ENCODE peak calls at places on chromosomes 1 and 21, in nine cellular contexts. One of them, this sample, is unnamed.
A peak's percentile ranks its signal among the peaks of the same experiment; 100 is the strongest.

GRCh38 chr21:45959182-45959581 is 22.4 kb upstream of the COL6A1 start:
- DNase-seq in colonic mucosa: no peak
- DNase-seq in ovary: no peak
- DNase-seq in CD8-positive, alpha-beta T cell: no peak
- DNase-seq in PC-3: no peak
- DNase-seq in heart right ventricle: no peak
- DNase-seq in mesendoderm: no peak
- DNase-seq in endothelial cell of umbilical vein: no peak
- DNase-seq in cardiac muscle cell: no peak
- DNase-seq in this sample: no peak

GRCh38 chr1:229107302-229107815 is 163.6 kb upstream of the RAB4A start:
- DNase-seq in ovary: no peak
- DNase-seq in cardiac muscle cell: no peak
- DNase-seq in PC-3: no peak
- DNase-seq in endothelial cell of umbilical vein: no peak
- DNase-seq in colonic mucosa: no peak
- DNase-seq in CD8-positive, alpha-beta T cell: no peak
- DNase-seq in mesendoderm: no peak
- DNase-seq in heart right ventricle: no peak
- DNase-seq in this sample: no peak

GRCh38 chr1:240804475-240804874 is 192.5 kb upstream of the GREM2 start:
- DNase-seq in heart right ventricle: no peak
- DNase-seq in endothelial cell of umbilical vein: peak; percentile 22
- DNase-seq in ovary: no peak
- DNase-seq in PC-3: no peak
- DNase-seq in mesendoderm: no peak
- DNase-seq in CD8-positive, alpha-beta T cell: no peak
- DNase-seq in colonic mucosa: no peak
- DNase-seq in cardiac muscle cell: peak; percentile 53
- DNase-seq in this sample: no peak

GRCh38 chr1:226029568-226030225 is 30.6 kb upstream of the SDE2 start:
- DNase-seq in mesendoderm: no peak
- DNase-seq in ovary: no peak
- DNase-seq in cardiac muscle cell: no peak
- DNase-seq in PC-3: no peak
- DNase-seq in CD8-positive, alpha-beta T cell: no peak
- DNase-seq in heart right ventricle: no peak
- DNase-seq in colonic mucosa: peak; percentile 42
- DNase-seq in endothelial cell of umbilical vein: no peak
- DNase-seq in this sample: no peak

GRCh38 chr1:16117369-16117768 is 38.5 kb downstream of the EPHA2 start:
- DNase-seq in mesendoderm: no peak
- DNase-seq in PC-3: no peak
- DNase-seq in heart right ventricle: no peak
- DNase-seq in CD8-positive, alpha-beta T cell: no peak
- DNase-seq in colonic mucosa: no peak
- DNase-seq in cardiac muscle cell: peak; percentile 34
- DNase-seq in ovary: no peak
- DNase-seq in endothelial cell of umbilical vein: no peak
- DNase-seq in this sample: no peak

GRCh38 chr1:67883069-67883468 is 49.8 kb upstream of the GNG12 start:
- DNase-seq in endothelial cell of umbilical vein: peak; percentile 81
- DNase-seq in colonic mucosa: no peak
- DNase-seq in heart right ventricle: no peak
- DNase-seq in CD8-positive, alpha-beta T cell: no peak
- DNase-seq in ovary: no peak
- DNase-seq in mesendoderm: no peak
- DNase-seq in cardiac muscle cell: peak; percentile 56
- DNase-seq in PC-3: peak; percentile 91
- DNase-seq in this sample: no peak

GRCh38 chr1:112866151-112866550 is 89.8 kb downstream of the SLC16A1 start:
- DNase-seq in ovary: no peak
- DNase-seq in CD8-positive, alpha-beta T cell: no peak
- DNase-seq in cardiac muscle cell: peak; percentile 59
- DNase-seq in heart right ventricle: no peak
- DNase-seq in mesendoderm: peak; percentile 82
- DNase-seq in colonic mucosa: no peak
- DNase-seq in PC-3: peak; percentile 93
- DNase-seq in endothelial cell of umbilical vein: peak; percentile 94
- DNase-seq in this sample: no peak

GRCh38 chr1:43293896-43294760 is 6.7 kb upstream of the TIE1 start:
- DNase-seq in cardiac muscle cell: peak; percentile 38
- DNase-seq in endothelial cell of umbilical vein: peak; percentile 82
- DNase-seq in ovary: no peak
- DNase-seq in PC-3: peak; percentile 58
- DNase-seq in mesendoderm: peak; percentile 78
- DNase-seq in CD8-positive, alpha-beta T cell: no peak
- DNase-seq in heart right ventricle: no peak
- DNase-seq in colonic mucosa: peak; percentile 78
- DNase-seq in this sample: peak; percentile 86

GRCh38 chr21:44520326-44521300 is 19.4 kb downstream of the KRTAP10-1 start:
- DNase-seq in heart right ventricle: no peak
- DNase-seq in colonic mucosa: no peak
- DNase-seq in cardiac muscle cell: no peak
- DNase-seq in PC-3: no peak
- DNase-seq in CD8-positive, alpha-beta T cell: no peak
- DNase-seq in mesendoderm: peak; percentile 48
- DNase-seq in ovary: no peak
- DNase-seq in endothelial cell of umbilical vein: no peak
- DNase-seq in this sample: no peak

GRCh38 chr1:210438928-210439841 is 110.5 kb downstream of the HHAT start:
- DNase-seq in CD8-positive, alpha-beta T cell: no peak
- DNase-seq in ovary: no peak
- DNase-seq in mesendoderm: peak; percentile 92
- DNase-seq in endothelial cell of umbilical vein: peak; percentile 34
- DNase-seq in colonic mucosa: no peak
- DNase-seq in PC-3: peak; percentile 76
- DNase-seq in cardiac muscle cell: peak; percentile 16
- DNase-seq in heart right ventricle: no peak
- DNase-seq in this sample: no peak
- H3K27ac ChIP-seq in CD8-positive, alpha-beta T cell: no peak overlapping the region
- H3K27ac ChIP-seq in ovary: no peak overlapping the region
- H3K27ac ChIP-seq in mesendoderm: peak overlapping the region; percentile 33
- H3K27ac ChIP-seq in endothelial cell of umbilical vein: peak overlapping the region; percentile 67
- H3K27ac ChIP-seq in colonic mucosa: no peak overlapping the region
- H3K27ac ChIP-seq in PC-3: no peak overlapping the region
- H3K27ac ChIP-seq in cardiac muscle cell: no peak overlapping the region
- H3K27ac ChIP-seq in heart right ventricle: no peak overlapping the region
- H3K27ac ChIP-seq in this sample: no peak overlapping the region

DNA sequence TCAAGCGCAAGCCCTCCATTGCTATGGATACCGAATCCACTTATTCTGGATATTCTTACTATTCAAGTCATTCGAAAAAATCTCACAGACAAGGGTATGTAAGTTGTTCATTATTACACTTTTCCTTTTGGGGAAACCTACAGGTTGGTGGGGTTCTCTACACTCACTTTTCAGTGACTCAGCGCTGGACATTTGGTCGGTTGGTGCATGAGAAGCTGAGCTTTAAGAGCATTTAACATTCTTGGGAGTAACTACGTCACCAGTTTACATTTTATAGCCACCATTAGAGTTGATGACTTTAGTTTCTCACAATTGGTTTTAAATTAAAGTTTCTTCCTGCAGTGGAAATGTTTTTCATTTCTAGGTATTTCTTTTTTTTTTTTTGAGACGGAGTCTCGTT is 9.6 kb downstream of the VANGL1 start:
- DNase-seq in PC-3: no peak
- DNase-seq in cardiac muscle cell: no peak
- DNase-seq in heart right ventricle: no peak
- DNase-seq in ovary: no peak
- DNase-seq in CD8-positive, alpha-beta T cell: no peak
- DNase-seq in endothelial cell of umbilical vein: no peak
- DNase-seq in colonic mucosa: no peak
- DNase-seq in mesendoderm: no peak
- DNase-seq in this sample: no peak
- H3K4me1 ChIP-seq in PC-3: peaks cover 9% of the 10 kb centered on the region
- H3K4me1 ChIP-seq in cardiac muscle cell: peaks cover 48% of the 10 kb centered on the region
- H3K4me1 ChIP-seq in heart right ventricle: peaks cover 33% of the 10 kb centered on the region
- H3K4me1 ChIP-seq in ovary: peaks cover 13% of the 10 kb centered on the region
- H3K4me1 ChIP-seq in CD8-positive, alpha-beta T cell: peaks cover 3% of the 10 kb centered on the region
- H3K4me1 ChIP-seq in endothelial cell of umbilical vein: peaks cover 31% of the 10 kb centered on the region
- H3K4me1 ChIP-seq in colonic mucosa: peaks cover 21% of the 10 kb centered on the region
- H3K4me1 ChIP-seq in mesendoderm: peaks cover 45% of the 10 kb centered on the region
- H3K4me1 ChIP-seq in this sample: peaks cover 4% of the 10 kb centered on the region

GRCh38 chr21:38083534-38083933 is 167.3 kb upstream of the KCNJ6 start:
- DNase-seq in endothelial cell of umbilical vein: no peak
- DNase-seq in ovary: no peak
- DNase-seq in CD8-positive, alpha-beta T cell: no peak
- DNase-seq in mesendoderm: no peak
- DNase-seq in PC-3: no peak
- DNase-seq in heart right ventricle: no peak
- DNase-seq in cardiac muscle cell: no peak
- DNase-seq in colonic mucosa: no peak
- DNase-seq in this sample: no peak

GRCh38 chr21:38086580-38086979 is 170.2 kb upstream of the KCNJ15 start:
- DNase-seq in CD8-positive, alpha-beta T cell: no peak
- DNase-seq in cardiac muscle cell: no peak
- DNase-seq in mesendoderm: no peak
- DNase-seq in colonic mucosa: no peak
- DNase-seq in endothelial cell of umbilical vein: no peak
- DNase-seq in PC-3: no peak
- DNase-seq in heart right ventricle: no peak
- DNase-seq in ovary: no peak
- DNase-seq in this sample: no peak

GRCh38 chr21:38092033-38092432 is 164.8 kb upstream of the KCNJ15 start:
- DNase-seq in heart right ventricle: no peak
- DNase-seq in endothelial cell of umbilical vein: no peak
- DNase-seq in colonic mucosa: no peak
- DNase-seq in mesendoderm: no peak
- DNase-seq in CD8-positive, alpha-beta T cell: no peak
- DNase-seq in cardiac muscle cell: no peak
- DNase-seq in ovary: no peak
- DNase-seq in PC-3: no peak
- DNase-seq in this sample: no peak

GRCh38 chr21:38089763-38090046 is 167.1 kb upstream of the KCNJ15 start:
- DNase-seq in heart right ventricle: no peak
- DNase-seq in PC-3: no peak
- DNase-seq in cardiac muscle cell: no peak
- DNase-seq in colonic mucosa: no peak
- DNase-seq in mesendoderm: no peak
- DNase-seq in ovary: no peak
- DNase-seq in CD8-positive, alpha-beta T cell: no peak
- DNase-seq in endothelial cell of umbilical vein: no peak
- DNase-seq in this sample: no peak

DNA sequence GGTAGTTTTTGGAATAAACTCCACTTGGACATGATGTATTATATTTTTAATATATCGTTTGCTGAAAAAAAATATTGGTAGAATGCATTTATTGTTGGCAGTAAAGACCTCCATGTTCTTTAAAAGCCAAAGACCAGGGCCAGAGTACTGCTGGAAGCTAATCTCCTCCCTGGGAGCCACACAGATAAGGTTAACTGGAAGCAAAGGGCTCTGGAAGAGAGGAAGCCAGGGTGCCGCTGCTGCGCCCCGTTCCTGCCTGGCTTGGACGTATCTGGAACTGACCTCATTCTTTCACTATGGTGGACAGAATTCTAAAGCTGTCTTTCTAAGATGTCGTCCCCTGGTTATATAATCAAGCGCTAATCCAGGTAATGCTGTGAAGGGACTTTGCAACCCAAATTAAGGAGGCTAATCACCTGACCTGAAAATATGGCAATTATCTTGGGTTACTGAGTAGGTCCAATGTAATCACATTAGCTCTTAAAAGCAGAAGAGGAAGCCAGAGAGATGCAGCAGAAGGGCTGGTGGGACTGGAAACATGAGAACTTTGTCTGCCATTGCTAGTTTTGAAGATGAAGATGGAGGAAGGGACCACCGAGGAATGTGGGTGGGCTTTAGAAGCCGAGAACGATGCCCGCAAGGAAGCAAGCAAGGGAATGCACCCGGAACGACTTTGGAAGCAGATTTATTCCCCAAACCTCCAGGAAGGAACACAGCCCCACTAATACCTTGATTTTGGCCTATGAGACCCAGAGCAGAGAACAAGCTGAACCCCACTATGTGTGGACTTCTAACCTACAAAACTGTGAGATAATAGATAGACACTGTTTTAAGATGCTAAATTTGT is 167.7 kb upstream of the KCNJ15 start:
- DNase-seq in ovary: no peak
- DNase-seq in colonic mucosa: no peak
- DNase-seq in heart right ventricle: no peak
- DNase-seq in mesendoderm: peak; percentile 6
- DNase-seq in endothelial cell of umbilical vein: no peak
- DNase-seq in cardiac muscle cell: no peak
- DNase-seq in CD8-positive, alpha-beta T cell: no peak
- DNase-seq in PC-3: no peak
- DNase-seq in this sample: no peak
- H3K27me3 ChIP-seq in ovary: no peaks in the 10 kb centered on the region
- H3K27me3 ChIP-seq in colonic mucosa: no peaks in the 10 kb centered on the region
- H3K27me3 ChIP-seq in heart right ventricle: no peaks in the 10 kb centered on the region
- H3K27me3 ChIP-seq in mesendoderm: no peaks in the 10 kb centered on the region
- H3K27me3 ChIP-seq in endothelial cell of umbilical vein: no peaks in the 10 kb centered on the region
- H3K27me3 ChIP-seq in cardiac muscle cell: no peaks in the 10 kb centered on the region
- H3K27me3 ChIP-seq in CD8-positive, alpha-beta T cell: peaks cover 4% of the 10 kb centered on the region
- H3K27me3 ChIP-seq in PC-3: peaks cover 42% of the 10 kb centered on the region
- H3K27me3 ChIP-seq in this sample: no peaks in the 10 kb centered on the region

GRCh38 chr1:80919426-80919825 is 881.3 kb upstream of the ADGRL2 start:
- DNase-seq in ovary: no peak
- DNase-seq in PC-3: no peak
- DNase-seq in colonic mucosa: no peak
- DNase-seq in mesendoderm: no peak
- DNase-seq in heart right ventricle: no peak
- DNase-seq in endothelial cell of umbilical vein: no peak
- DNase-seq in cardiac muscle cell: no peak
- DNase-seq in CD8-positive, alpha-beta T cell: no peak
- DNase-seq in this sample: no peak

GRCh38 chr1:80917826-80918225 is 882.9 kb upstream of the ADGRL2 start:
- DNase-seq in ovary: no peak
- DNase-seq in mesendoderm: no peak
- DNase-seq in cardiac muscle cell: no peak
- DNase-seq in endothelial cell of umbilical vein: no peak
- DNase-seq in colonic mucosa: no peak
- DNase-seq in CD8-positive, alpha-beta T cell: no peak
- DNase-seq in PC-3: no peak
- DNase-seq in heart right ventricle: no peak
- DNase-seq in this sample: no peak

GRCh38 chr1:80915491-80915890 is 885.2 kb upstream of the ADGRL2 start:
- DNase-seq in endothelial cell of umbilical vein: no peak
- DNase-seq in colonic mucosa: no peak
- DNase-seq in CD8-positive, alpha-beta T cell: no peak
- DNase-seq in mesendoderm: no peak
- DNase-seq in heart right ventricle: no peak
- DNase-seq in ovary: no peak
- DNase-seq in PC-3: no peak
- DNase-seq in cardiac muscle cell: no peak
- DNase-seq in this sample: no peak

GRCh38 chr1:80918365-80918764 is 882.4 kb upstream of the ADGRL2 start:
- DNase-seq in CD8-positive, alpha-beta T cell: no peak
- DNase-seq in ovary: no peak
- DNase-seq in endothelial cell of umbilical vein: no peak
- DNase-seq in heart right ventricle: no peak
- DNase-seq in cardiac muscle cell: no peak
- DNase-seq in PC-3: no peak
- DNase-seq in colonic mucosa: no peak
- DNase-seq in mesendoderm: no peak
- DNase-seq in this sample: no peak

DNA sequence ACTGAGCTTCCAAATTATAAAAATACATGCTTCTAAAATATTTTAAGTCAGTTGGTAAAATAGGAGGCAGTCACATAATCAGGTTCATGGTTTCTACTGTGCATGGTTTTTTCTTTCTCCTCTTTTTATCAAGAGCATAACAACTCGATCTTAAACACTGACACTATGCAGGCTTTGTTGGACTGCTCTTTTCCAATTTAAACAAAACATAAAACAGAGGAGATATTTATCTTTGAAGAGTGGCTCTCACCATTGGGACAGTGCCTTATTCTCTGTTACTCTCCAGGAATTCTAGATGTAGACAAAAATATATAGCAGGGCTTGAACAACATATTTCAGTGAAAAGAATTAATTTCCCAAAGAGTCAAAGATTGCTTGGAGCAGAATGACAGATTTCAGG is 883.5 kb upstream of the ADGRL2 start:
- DNase-seq in PC-3: no peak
- DNase-seq in CD8-positive, alpha-beta T cell: no peak
- DNase-seq in heart right ventricle: no peak
- DNase-seq in cardiac muscle cell: no peak
- DNase-seq in mesendoderm: no peak
- DNase-seq in ovary: no peak
- DNase-seq in colonic mucosa: no peak
- DNase-seq in endothelial cell of umbilical vein: no peak
- DNase-seq in this sample: no peak
- H3K27ac ChIP-seq in PC-3: no peak overlapping the region
- H3K27ac ChIP-seq in CD8-positive, alpha-beta T cell: no peak overlapping the region
- H3K27ac ChIP-seq in heart right ventricle: no peak overlapping the region
- H3K27ac ChIP-seq in cardiac muscle cell: no peak overlapping the region
- H3K27ac ChIP-seq in mesendoderm: no peak overlapping the region
- H3K27ac ChIP-seq in ovary: no peak overlapping the region
- H3K27ac ChIP-seq in colonic mucosa: no peak overlapping the region
- H3K27ac ChIP-seq in endothelial cell of umbilical vein: no peak overlapping the region
- H3K27ac ChIP-seq in this sample: no peak overlapping the region

This sample was measured in small intestine.